ENCODE peak calls at places on chromosomes 6 and 20, in ten cellular contexts. E, Q, K, J, D, V, G, X, C and W are unnamed samples.

GRCh38 chr20:22921595-22922421 is 113.3 kb upstream of the SSTR4 start:
- DNase-seq in E (no peak), Q (no peak), K (no peak), J (no peak), D (no peak), V (no peak), G (no peak), X (no peak), C (no peak), W (no peak)

GRCh38 chr20:37425103-37425625 is 79.2 kb downstream of the SRC start:
- DNase-seq in E (no peak), Q (no peak), K (no peak), J (no peak), D (no peak), V (no peak), G (no peak), X (no peak), C (no peak), W (peak; percentile 10)

GRCh38 chr6:33668914-33669313 is 42.6 kb downstream of the UQCC2 start:
- DNase-seq in E (peak; percentile 59), Q (no peak), K (peak; percentile 46), J (no peak), D (peak; percentile 81), V (no peak), G (peak; percentile 86), X (no peak), C (no peak), W (peak; percentile 86)

GRCh38 chr6:3735029-3735605 is 16.4 kb downstream of the PXDC1 start:
- DNase-seq in E (no peak), Q (no peak), K (no peak), J (no peak), D (no peak), V (no peak), G (no peak), X (no peak), C (no peak), W (no peak)

GRCh38 chr6:153231048-153231635 is 100.1 kb upstream of the RGS17 start:
- DNase-seq in E (no peak), Q (peak; percentile 48), K (peak; percentile 8), J (peak; percentile 39), D (peak; percentile 54), V (no peak), G (peak; percentile 31), X (peak; percentile 75), C (peak; percentile 79), W (peak; percentile 65)

GRCh38 chr20:60255866-60256265 is 297.6 kb downstream of the CDH26 start:
- DNase-seq in E (no peak), Q (no peak), K (no peak), J (no peak), D (no peak), V (no peak), G (no peak), X (no peak), C (no peak), W (no peak)

GRCh38 chr6:138664740-138665139 is 108.8 kb upstream of the CCDC28A start:
- DNase-seq in E (no peak), Q (no peak), K (no peak), J (no peak), D (no peak), V (no peak), G (no peak), X (no peak), C (no peak), W (no peak)

GRCh38 chr6:157151989-157152388 is 171.3 kb downstream of the TMEM242 start:
- DNase-seq in E (no peak), Q (no peak), K (no peak), J (no peak), D (no peak), V (no peak), G (peak; percentile 83), X (no peak), C (no peak), W (no peak)

GRCh38 chr6:36703982-36704381 is 6.4 kb downstream of the RAB44 start:
- DNase-seq in E (no peak), Q (no peak), K (no peak), J (no peak), D (no peak), V (no peak), G (no peak), X (no peak), C (no peak), W (no peak)

GRCh38 chr6:4297348-4297747 is 162.0 kb upstream of the ECI2 start:
- DNase-seq in E (no peak), Q (no peak), K (no peak), J (no peak), D (no peak), V (no peak), G (no peak), X (no peak), C (no peak), W (no peak)

GRCh38 chr20:36391456-36391855 is 85.3 kb downstream of the DLGAP4 start:
- DNase-seq in E (no peak), Q (no peak), K (no peak), J (no peak), D (no peak), V (no peak), G (no peak), X (no peak), C (no peak), W (no peak)